ENCODE peak calls at places on chromosomes 5 and 9, in ten cellular contexts. P is SK-N-SH; A is stimulated activated CD8-positive, alpha-beta memory T cell treated with anti-CD3 and anti-CD28 coated beads, Interleukin-12 subunit alpha, Interleukin-12 subunit beta, amount 100 ng/mL, for 4 hours; K is NCI-H82; I is gastrocnemius medialis; G is stomach; O is tibial artery; F is ureter; B is H54; Q is fibroblast of the aortic adventitia. Z is an unnamed sample.

GRCh38 chr9:73023025-73023541 is 70.2 kb upstream of the ALDH1A1 start:
- DNase-seq in A (no peak), B (peak), P (peak), O (no peak), I (peak), G (peak), K (peak), F (peak), Q (peak), Z (peak)

GRCh38 chr9:16985559-16986348 is 115.3 kb upstream of the BNC2 start:
- DNase-seq in Q (peak), K (no peak), G (no peak), I (no peak), A (no peak), B (no peak), F (peak), O (peak), P (no peak), Z (no peak)

GRCh38 chr9:77927265-77927664 is 104.3 kb downstream of the GNAQ start:
- DNase-seq in F (no peak), O (no peak), G (no peak), B (no peak), P (no peak), I (no peak), Q (peak), K (no peak), A (no peak), Z (no peak)

GRCh38 chr9:138119202-138120027 is 241.8 kb downstream of the CACNA1B start:
- DNase-seq in O (no peak), K (no peak), Q (no peak), A (no peak), F (no peak), P (no peak), G (no peak), B (no peak), I (no peak), Z (no peak)

GRCh38 chr5:171649002-171649401 is 136.6 kb upstream of the SMIM23 start:
- DNase-seq in Q (no peak), A (no peak), K (no peak), F (no peak), I (no peak), G (no peak), P (no peak), B (no peak), O (no peak), Z (no peak)

GRCh38 chr5:54785729-54786548 is 199.5 kb downstream of the ESM1 start:
- DNase-seq in Q (peak), B (no peak), A (no peak), F (peak), O (peak), K (no peak), I (peak), G (no peak), P (peak), Z (peak)

GRCh38 chr5:81020478-81021167 is 60.5 kb downstream of the RASGRF2 start:
- DNase-seq in I (no peak), G (no peak), K (no peak), B (no peak), A (no peak), O (no peak), F (no peak), P (no peak), Q (no peak), Z (no peak)

GRCh38 chr9:79477955-79478751 is 93.6 kb upstream of the TLE4 start:
- DNase-seq in O (peak), Q (no peak), P (peak), K (peak), B (no peak), I (no peak), A (no peak), G (no peak), F (no peak), Z (no peak)

GRCh38 chr5:142717582-142718215 is 31.8 kb upstream of the FGF1 start:
- DNase-seq in Q (peak), G (no peak), P (peak), A (no peak), O (no peak), I (no peak), K (peak), F (no peak), B (no peak), Z (peak)

GRCh38 chr5:45038366-45038987 is 229.7 kb downstream of the MRPS30 start:
- DNase-seq in O (no peak), F (no peak), G (no peak), I (no peak), A (no peak), B (no peak), Q (peak), K (peak), P (peak), Z (no peak)

GRCh38 chr9:19876569-19877316 is 87.9 kb upstream of the SLC24A2 start:
- DNase-seq in A (no peak), G (no peak), I (no peak), B (no peak), O (no peak), Q (no peak), K (no peak), P (no peak), F (no peak), Z (no peak)

GRCh38 chr5:90888511-90889324 is 330.1 kb downstream of the ADGRV1 start:
- DNase-seq in F (no peak), P (no peak), Q (peak), G (no peak), I (no peak), A (no peak), B (no peak), K (no peak), O (no peak), Z (no peak)

GRCh38 chr9:37575511-37575914 is 667 bp downstream of the FBXO10 start:
- DNase-seq in O (peak), P (peak), B (no peak), I (no peak), A (no peak), K (peak), Q (peak), G (no peak), F (no peak), Z (no peak)

GRCh38 chr5:155728146-155728856 is 598.7 kb upstream of the SGCD start:
- DNase-seq in I (peak), O (peak), G (peak), P (peak), K (peak), A (no peak), Q (no peak), B (no peak), F (peak), Z (peak)

GRCh38 chr5:151051066-151051930 is 29.5 kb downstream of the TNIP1 start:
- DNase-seq in A (peak), G (peak), B (peak), K (peak), Q (peak), F (peak), I (peak), P (peak), O (peak), Z (peak)

GRCh38 chr5:136014976-136015375 is 13.8 kb upstream of the TGFBI start:
- DNase-seq in B (no peak), F (no peak), Q (no peak), A (no peak), O (no peak), G (no peak), P (no peak), K (no peak), I (no peak), Z (no peak)

Z was measured in mucosa of gallbladder.